ENCODE peak calls at places on chromosomes 6 and 20, in seven cellular contexts. I is CD8-positive, alpha-beta T cell; R is fibroblast of lung; S is heart right ventricle; W is psoas muscle; T is mucosa of descending colon; Q is mammary epithelial cell. J is an unnamed sample.

GRCh38 chr6:105402090-105402980 is 547 bp downstream of the PREP start:
- DNase-seq in W (no peak), R (peak; percentile 47), S (peak; percentile 23), Q (peak; percentile 41), I (peak; percentile 19), T (no peak), J (no peak)

GRCh38 chr6:112214749-112215269 is 39.6 kb downstream of the LAMA4 start:
- DNase-seq in R (no peak), W (no peak), T (no peak), I (no peak), S (no peak), Q (no peak), J (no peak)

GRCh38 chr20:51534764-51535386 is 7.6 kb downstream of the NFATC2 start:
- DNase-seq in Q (no peak), W (no peak), S (no peak), R (no peak), T (no peak), I (no peak), J (no peak)

GRCh38 chr6:31285982-31286381 is 14.1 kb upstream of the HLA-C start:
- DNase-seq in T (no peak), R (no peak), I (no peak), W (no peak), Q (no peak), S (no peak), J (no peak)

GRCh38 chr20:31823360-31824124 is 4.4 kb downstream of the MYLK2 start:
- DNase-seq in W (peak; percentile 53), S (no peak), R (no peak), Q (no peak), I (no peak), T (no peak), J (no peak)

GRCh38 chr20:24866742-24867141 is 82.3 kb upstream of the CST7 start:
- DNase-seq in I (no peak), R (no peak), T (no peak), Q (no peak), S (no peak), W (no peak), J (no peak)

GRCh38 chr6:105324386-105325000 is 78.4 kb downstream of the PREP start:
- DNase-seq in Q (peak; percentile 56), R (peak; percentile 92), I (no peak), T (no peak), S (no peak), W (no peak), J (no peak)

GRCh38 chr20:42111349-42111748 is 493.2 kb upstream of the CHD6 start:
- DNase-seq in I (no peak), Q (no peak), S (no peak), T (no peak), R (no peak), W (no peak), J (no peak)

GRCh38 chr6:133889557-133890301 is 816 bp downstream of the TCF21 start:
- DNase-seq in Q (no peak), T (peak; percentile 56), R (peak; percentile 23), I (no peak), W (no peak), S (no peak), J (no peak)

GRCh38 chr6:163098827-163099469 is 315.6 kb upstream of the QKI start:
- DNase-seq in Q (no peak), R (peak; percentile 15), T (no peak), I (no peak), S (no peak), W (no peak), J (no peak)

GRCh38 chr6:147930743-147931142 is 411.9 kb upstream of the SASH1 start:
- DNase-seq in T (no peak), S (no peak), W (no peak), R (no peak), I (no peak), Q (peak; percentile 76), J (no peak)

GRCh38 chr6:108163267-108163643 is 2.6 kb upstream of the NR2E1 start:
- DNase-seq in T (no peak), S (no peak), Q (peak; percentile 77), I (no peak), W (no peak), R (no peak), J (no peak)

GRCh38 chr6:88910922-88911778 is 52.3 kb downstream of the RNGTT start:
- DNase-seq in S (no peak), W (no peak), I (no peak), T (no peak), R (peak; percentile 49), Q (no peak), J (no peak)

GRCh38 chr6:30060634-30060981 is 457 bp upstream of the POLR1H start:
- DNase-seq in W (peak; percentile 69), Q (peak; percentile 22), T (peak; percentile 58), S (no peak), R (peak; percentile 54), I (peak; percentile 34), J (no peak)

GRCh38 chr6:126312013-126312665 is 27.8 kb upstream of the CENPW start:
- DNase-seq in S (no peak), I (no peak), Q (peak; percentile 43), W (no peak), T (no peak), R (peak; percentile 1), J (no peak)

DNA sequence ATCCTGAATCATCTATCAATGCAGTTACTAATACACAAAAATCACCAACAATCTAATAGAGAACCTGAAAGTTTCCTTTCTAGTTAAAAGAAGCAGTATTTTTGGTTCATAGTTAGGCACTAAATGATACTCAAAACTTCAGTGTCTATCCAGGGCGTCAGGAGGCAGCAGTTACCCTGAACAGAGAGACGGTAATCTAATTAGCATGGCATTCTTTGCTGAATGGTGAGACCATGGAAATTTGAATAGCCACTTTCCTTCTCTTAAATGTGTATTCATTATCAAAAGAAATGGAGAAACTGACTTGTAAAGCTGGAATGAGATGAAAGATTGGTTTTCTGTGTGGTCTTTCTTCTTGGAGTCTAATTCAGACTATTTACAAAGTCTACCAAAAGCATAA is 146.6 kb upstream of the BMP5 start:
- DNase-seq in Q (no peak), S (no peak), R (peak; percentile 33), W (no peak), I (no peak), T (no peak), J (no peak)
- TF ChIP-seq CTCF in Q (no peak), S (no peak), R (peak; percentile 53), W (no peak), I (no peak), T (no peak), J (no peak)

GRCh38 chr6:52499026-52499425 is 77.8 kb downstream of the TRAM2 start:
- DNase-seq in R (peak; percentile 80), I (no peak), Q (no peak), W (no peak), T (no peak), S (no peak), J (no peak)
- H3K4me3 ChIP-seq in R (no peak overlapping the region), I (no peak overlapping the region), Q (no peak overlapping the region), W (no peak overlapping the region), T (no peak overlapping the region), S (no peak overlapping the region), J (no peak overlapping the region)

DNA sequence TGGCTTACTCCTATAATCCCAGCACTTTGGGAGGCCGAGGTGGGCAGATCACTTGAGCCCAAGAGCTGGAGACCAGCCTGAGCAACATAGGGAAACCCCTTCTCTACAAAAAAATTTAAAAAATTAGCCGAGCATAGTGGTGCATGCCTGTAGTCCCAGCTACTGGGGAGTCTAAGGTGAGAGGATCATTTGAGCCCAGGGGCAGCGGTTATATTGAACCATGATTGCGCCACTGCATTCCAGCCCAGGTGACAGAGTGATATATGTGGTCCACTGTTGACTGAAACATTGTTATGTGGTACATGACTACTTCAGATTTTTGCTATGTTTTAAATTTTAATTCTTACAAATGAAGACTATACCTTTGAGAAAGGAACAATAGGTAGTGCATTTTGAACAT is 35.7 kb downstream of the MAPK14 start:
- DNase-seq in S (no peak), I (no peak), R (no peak), T (no peak), Q (no peak), W (no peak), J (no peak)
- H3K36me3 ChIP-seq in S (peaks cover 32% of the 10 kb centered on the region), I (peaks cover 8% of the 10 kb centered on the region), R (no peaks in the 10 kb centered on the region), T (no peaks in the 10 kb centered on the region), Q (peaks cover 13% of the 10 kb centered on the region), W (peaks cover 7% of the 10 kb centered on the region), J (no peaks in the 10 kb centered on the region)

GRCh38 chr6:167325766-167326165 is 880 bp downstream of the TTLL2 start:
- DNase-seq in I (no peak), T (no peak), W (no peak), R (no peak), Q (no peak), S (no peak), J (no peak)

GRCh38 chr6:167328086-167328485 is 3.2 kb downstream of the TTLL2 start:
- DNase-seq in Q (no peak), S (no peak), W (no peak), T (no peak), R (no peak), I (no peak), J (no peak)

GRCh38 chr6:167330745-167331144 is 5.9 kb downstream of the TTLL2 start:
- DNase-seq in T (no peak), S (no peak), W (no peak), Q (no peak), R (no peak), I (no peak), J (no peak)

GRCh38 chr6:167331565-167331964 is 6.7 kb downstream of the TTLL2 start:
- DNase-seq in S (no peak), Q (no peak), T (no peak), I (no peak), W (no peak), R (no peak), J (no peak)

GRCh38 chr6:167329014-167329413 is 4.1 kb downstream of the TTLL2 start:
- DNase-seq in I (no peak), T (no peak), W (no peak), R (no peak), Q (no peak), S (no peak), J (no peak)
- TF ChIP-seq CTCF in I (no peak), T (no peak), W (no peak), R (no peak), Q (no peak), S (no peak), J (no peak)

DNA sequence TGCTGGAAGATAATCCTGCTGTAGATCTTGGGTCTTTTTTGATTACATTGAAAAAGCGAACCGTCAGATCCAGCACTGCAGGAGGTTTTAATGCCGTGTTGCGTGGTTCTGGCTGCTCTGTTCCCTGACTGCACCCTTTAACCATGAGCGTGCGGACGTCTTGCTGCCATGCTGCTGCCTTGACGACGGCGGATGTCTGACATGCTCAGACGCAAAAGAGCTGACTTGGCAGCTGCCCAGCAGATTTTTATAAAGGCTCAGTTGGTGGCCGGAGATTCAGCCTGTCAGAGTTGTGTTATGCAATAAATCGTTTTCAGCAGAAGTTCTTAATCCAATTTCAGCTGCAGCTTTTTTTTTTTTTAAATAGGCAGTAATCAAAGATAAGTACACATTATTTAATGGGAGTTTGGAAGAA is 119.4 kb downstream of the JARID2 start:
- DNase-seq in R (peak; percentile 86), Q (peak; percentile 84), W (peak; percentile 91), I (peak; percentile 48), T (peak; percentile 79), S (peak; percentile 89), J (peak; percentile 23)
- H3K4me3 ChIP-seq in R (no peak overlapping the region), Q (peak overlapping the region; percentile 18), W (peak overlapping the region; percentile 41), I (no peak overlapping the region), T (no peak overlapping the region), S (peak overlapping the region; percentile 1), J (no peak overlapping the region)

GRCh38 chr20:2104236-2104635 is 2.6 kb downstream of the STK35 start:
- DNase-seq in T (no peak), S (no peak), I (no peak), W (no peak), Q (no peak), R (no peak), J (no peak)
- H3K36me3 ChIP-seq in T (peaks cover 4% of the 10 kb centered on the region), S (peaks cover 15% of the 10 kb centered on the region), I (no peaks in the 10 kb centered on the region), W (no peaks in the 10 kb centered on the region), Q (peaks cover 7% of the 10 kb centered on the region), R (no peaks in the 10 kb centered on the region), J (no peaks in the 10 kb centered on the region)

GRCh38 chr6:156938143-156938542 is 161.0 kb downstream of the ARID1B start:
- DNase-seq in R (no peak), T (no peak), Q (no peak), W (no peak), I (no peak), S (no peak), J (no peak)
- TF ChIP-seq CTCF in R (no peak), T (no peak), Q (no peak), W (no peak), I (no peak), S (no peak), J (no peak)

J was measured in kidney epithelial cell.